ENCODE peak calls at places on chromosomes 16 and 17, in six cellular contexts. One of them, this sample, is unnamed.

GRCh38 chr16:13923703-13924298 is 3.8 kb downstream of the ERCC4 start:
- DNase-seq in heart left ventricle: no peak
- DNase-seq in mucosa of descending colon: no peak
- DNase-seq in H9: no peak
- DNase-seq in cardiac muscle cell: peak
- DNase-seq in foreskin fibroblast: peak
- DNase-seq in this sample: no peak

GRCh38 chr17:55641559-55642160 is 81.0 kb downstream of the TMEM100 start:
- DNase-seq in heart left ventricle: peak
- DNase-seq in mucosa of descending colon: peak
- DNase-seq in H9: peak
- DNase-seq in cardiac muscle cell: peak
- DNase-seq in foreskin fibroblast: peak
- DNase-seq in this sample: peak

GRCh38 chr17:8946476-8946875 is 19.0 kb downstream of the PIK3R5 start:
- DNase-seq in heart left ventricle: no peak
- DNase-seq in mucosa of descending colon: no peak
- DNase-seq in H9: peak
- DNase-seq in cardiac muscle cell: peak
- DNase-seq in foreskin fibroblast: no peak
- DNase-seq in this sample: no peak

GRCh38 chr16:68436581-68436980 is 11.7 kb downstream of the SMPD3 start:
- DNase-seq in heart left ventricle: no peak
- DNase-seq in mucosa of descending colon: no peak
- DNase-seq in H9: peak
- DNase-seq in cardiac muscle cell: no peak
- DNase-seq in foreskin fibroblast: no peak
- DNase-seq in this sample: no peak

GRCh38 chr17:72725432-72726068 is 366.9 kb downstream of the SLC39A11 start:
- DNase-seq in heart left ventricle: peak
- DNase-seq in mucosa of descending colon: peak
- DNase-seq in H9: peak
- DNase-seq in cardiac muscle cell: peak
- DNase-seq in foreskin fibroblast: peak
- DNase-seq in this sample: peak

GRCh38 chr17:47239663-47240374 is 13.8 kb upstream of the ITGB3 start:
- DNase-seq in heart left ventricle: peak
- DNase-seq in mucosa of descending colon: peak
- DNase-seq in H9: no peak
- DNase-seq in cardiac muscle cell: peak
- DNase-seq in foreskin fibroblast: peak
- DNase-seq in this sample: no peak

GRCh38 chr17:64418506-64419339 is 28.1 kb upstream of the PECAM1 start:
- DNase-seq in heart left ventricle: no peak
- DNase-seq in mucosa of descending colon: no peak
- DNase-seq in H9: no peak
- DNase-seq in cardiac muscle cell: peak
- DNase-seq in foreskin fibroblast: peak
- DNase-seq in this sample: peak

GRCh38 chr16:53708490-53708889 is 4.5 kb downstream of the FTO start:
- DNase-seq in heart left ventricle: no peak
- DNase-seq in mucosa of descending colon: no peak
- DNase-seq in H9: no peak
- DNase-seq in cardiac muscle cell: no peak
- DNase-seq in foreskin fibroblast: no peak
- DNase-seq in this sample: no peak

GRCh38 chr17:43831633-43832032 is 1.3 kb downstream of the MPP3 start:
- DNase-seq in heart left ventricle: peak
- DNase-seq in mucosa of descending colon: no peak
- DNase-seq in H9: no peak
- DNase-seq in cardiac muscle cell: no peak
- DNase-seq in foreskin fibroblast: no peak
- DNase-seq in this sample: no peak

GRCh38 chr16:28901862-28902261 is 23.2 kb downstream of the RABEP2 start:
- DNase-seq in heart left ventricle: no peak
- DNase-seq in mucosa of descending colon: no peak
- DNase-seq in H9: no peak
- DNase-seq in cardiac muscle cell: no peak
- DNase-seq in foreskin fibroblast: no peak
- DNase-seq in this sample: no peak

GRCh38 chr17:65121916-65122821 is 15.0 kb upstream of the RGS9 start:
- DNase-seq in heart left ventricle: no peak
- DNase-seq in mucosa of descending colon: no peak
- DNase-seq in H9: no peak
- DNase-seq in cardiac muscle cell: no peak
- DNase-seq in foreskin fibroblast: no peak
- DNase-seq in this sample: no peak

GRCh38 chr16:982152-983043 is 828 bp downstream of the SOX8 start:
- DNase-seq in heart left ventricle: no peak
- DNase-seq in mucosa of descending colon: no peak
- DNase-seq in H9: no peak
- DNase-seq in cardiac muscle cell: no peak
- DNase-seq in foreskin fibroblast: peak
- DNase-seq in this sample: no peak

GRCh38 chr16:79653337-79654000 is 52.9 kb upstream of the MAF start:
- DNase-seq in heart left ventricle: peak
- DNase-seq in mucosa of descending colon: peak
- DNase-seq in H9: no peak
- DNase-seq in cardiac muscle cell: peak
- DNase-seq in foreskin fibroblast: no peak
- DNase-seq in this sample: no peak

GRCh38 chr17:7440823-7441174 is 1.5 kb downstream of the FGF11 start:
- DNase-seq in heart left ventricle: peak
- DNase-seq in mucosa of descending colon: no peak
- DNase-seq in H9: peak
- DNase-seq in cardiac muscle cell: peak
- DNase-seq in foreskin fibroblast: peak
- DNase-seq in this sample: no peak

GRCh38 chr16:79897444-79898146 is 297.1 kb upstream of the MAF start:
- DNase-seq in heart left ventricle: no peak
- DNase-seq in mucosa of descending colon: peak
- DNase-seq in H9: no peak
- DNase-seq in cardiac muscle cell: peak
- DNase-seq in foreskin fibroblast: no peak
- DNase-seq in this sample: no peak

GRCh38 chr16:85120006-85120340 is 7.7 kb upstream of the CIBAR2 start:
- DNase-seq in heart left ventricle: no peak
- DNase-seq in mucosa of descending colon: no peak
- DNase-seq in H9: no peak
- DNase-seq in cardiac muscle cell: no peak
- DNase-seq in foreskin fibroblast: no peak
- DNase-seq in this sample: no peak

GRCh38 chr17:21573961-21574610 is 118.2 kb upstream of the KCNJ18 start:
- DNase-seq in heart left ventricle: peak
- DNase-seq in mucosa of descending colon: peak
- DNase-seq in H9: no peak
- DNase-seq in cardiac muscle cell: peak
- DNase-seq in foreskin fibroblast: peak
- DNase-seq in this sample: no peak

GRCh38 chr17:57943140-57943539 is 12.1 kb downstream of the CUEDC1 start:
- DNase-seq in heart left ventricle: no peak
- DNase-seq in mucosa of descending colon: no peak
- DNase-seq in H9: no peak
- DNase-seq in cardiac muscle cell: no peak
- DNase-seq in foreskin fibroblast: peak
- DNase-seq in this sample: no peak

GRCh38 chr17:41178341-41178740 is 320 bp upstream of the KRTAP4-2 start:
- DNase-seq in heart left ventricle: no peak
- DNase-seq in mucosa of descending colon: no peak
- DNase-seq in H9: no peak
- DNase-seq in cardiac muscle cell: no peak
- DNase-seq in foreskin fibroblast: peak
- DNase-seq in this sample: no peak

GRCh38 chr16:88967800-88968588 is 9.0 kb downstream of the CBFA2T3 start:
- DNase-seq in heart left ventricle: no peak
- DNase-seq in mucosa of descending colon: peak
- DNase-seq in H9: no peak
- DNase-seq in cardiac muscle cell: no peak
- DNase-seq in foreskin fibroblast: no peak
- DNase-seq in this sample: no peak

GRCh38 chr16:59701987-59702386 is 967.9 kb upstream of the GOT2 start:
- DNase-seq in heart left ventricle: no peak
- DNase-seq in mucosa of descending colon: no peak
- DNase-seq in H9: no peak
- DNase-seq in cardiac muscle cell: no peak
- DNase-seq in foreskin fibroblast: peak
- DNase-seq in this sample: no peak

GRCh38 chr16:84177740-84178070 is 9.2 kb downstream of the TAF1C start:
- DNase-seq in heart left ventricle: peak
- DNase-seq in mucosa of descending colon: no peak
- DNase-seq in H9: no peak
- DNase-seq in cardiac muscle cell: peak
- DNase-seq in foreskin fibroblast: peak
- DNase-seq in this sample: no peak

GRCh38 chr17:57463103-57463885 is 207.0 kb downstream of the MSI2 start:
- DNase-seq in heart left ventricle: no peak
- DNase-seq in mucosa of descending colon: no peak
- DNase-seq in H9: no peak
- DNase-seq in cardiac muscle cell: peak
- DNase-seq in foreskin fibroblast: peak
- DNase-seq in this sample: no peak

GRCh38 chr16:27326738-27327585 is 13.2 kb downstream of the IL4R start:
- DNase-seq in heart left ventricle: peak
- DNase-seq in mucosa of descending colon: peak
- DNase-seq in H9: peak
- DNase-seq in cardiac muscle cell: peak
- DNase-seq in foreskin fibroblast: peak
- DNase-seq in this sample: no peak

GRCh38 chr17:81928497-81929252 is 1.1 kb upstream of the MAFG start:
- DNase-seq in heart left ventricle: no peak
- DNase-seq in mucosa of descending colon: peak
- DNase-seq in H9: no peak
- DNase-seq in cardiac muscle cell: no peak
- DNase-seq in foreskin fibroblast: peak
- DNase-seq in this sample: no peak

GRCh38 chr16:55403464-55403863 is 75.5 kb upstream of the MMP2 start:
- DNase-seq in heart left ventricle: no peak
- DNase-seq in mucosa of descending colon: no peak
- DNase-seq in H9: no peak
- DNase-seq in cardiac muscle cell: no peak
- DNase-seq in foreskin fibroblast: no peak
- DNase-seq in this sample: no peak
- TF ChIP-seq CTCF in heart left ventricle: no peak
- TF ChIP-seq CTCF in mucosa of descending colon: no peak
- TF ChIP-seq CTCF in H9: no peak
- TF ChIP-seq CTCF in cardiac muscle cell: no peak
- TF ChIP-seq CTCF in foreskin fibroblast: no peak
- TF ChIP-seq CTCF in this sample: no peak

GRCh38 chr17:77644981-77645380 is 313.5 kb upstream of the TNRC6C start:
- DNase-seq in heart left ventricle: no peak
- DNase-seq in mucosa of descending colon: no peak
- DNase-seq in H9: peak
- DNase-seq in cardiac muscle cell: no peak
- DNase-seq in foreskin fibroblast: no peak
- DNase-seq in this sample: no peak
- TF ChIP-seq CTCF in heart left ventricle: no peak
- TF ChIP-seq CTCF in mucosa of descending colon: no peak
- TF ChIP-seq CTCF in H9: peak
- TF ChIP-seq CTCF in cardiac muscle cell: peak
- TF ChIP-seq CTCF in foreskin fibroblast: no peak
- TF ChIP-seq CTCF in this sample: no peak

GRCh38 chr17:2172447-2172938 is 117.6 kb downstream of the HIC1 start:
- DNase-seq in heart left ventricle: peak
- DNase-seq in mucosa of descending colon: no peak
- DNase-seq in H9: no peak
- DNase-seq in cardiac muscle cell: peak
- DNase-seq in foreskin fibroblast: peak
- DNase-seq in this sample: no peak

GRCh38 chr17:2171725-2172446 is 117.0 kb downstream of the HIC1 start:
- DNase-seq in heart left ventricle: peak
- DNase-seq in mucosa of descending colon: peak
- DNase-seq in H9: no peak
- DNase-seq in cardiac muscle cell: peak
- DNase-seq in foreskin fibroblast: peak
- DNase-seq in this sample: peak

GRCh38 chr17:2173005-2173404 is 118.1 kb downstream of the HIC1 start:
- DNase-seq in heart left ventricle: peak
- DNase-seq in mucosa of descending colon: no peak
- DNase-seq in H9: no peak
- DNase-seq in cardiac muscle cell: peak
- DNase-seq in foreskin fibroblast: peak
- DNase-seq in this sample: no peak

GRCh38 chr17:2174048-2174447 is 119.1 kb downstream of the HIC1 start:
- DNase-seq in heart left ventricle: no peak
- DNase-seq in mucosa of descending colon: no peak
- DNase-seq in H9: no peak
- DNase-seq in cardiac muscle cell: no peak
- DNase-seq in foreskin fibroblast: peak
- DNase-seq in this sample: no peak

DNA sequence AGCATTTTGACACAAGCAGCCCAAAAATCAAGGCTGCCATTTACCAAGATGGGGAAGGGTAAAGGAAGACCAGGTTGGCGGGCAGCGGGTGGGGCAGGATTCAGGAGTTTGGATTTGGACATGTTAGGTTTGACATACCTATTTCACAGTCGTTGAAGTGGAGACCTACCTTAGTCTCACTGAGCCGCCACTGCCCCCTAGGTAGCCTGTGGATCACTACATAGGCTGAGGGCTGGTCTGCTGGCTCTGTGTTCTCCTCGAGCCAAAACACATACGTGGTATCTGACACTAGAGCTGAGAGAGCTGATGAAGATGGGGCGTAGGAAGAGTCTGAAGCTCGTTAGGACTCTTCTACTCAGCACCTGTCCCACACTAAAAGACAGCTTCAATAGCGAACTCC is 115.1 kb downstream of the HIC1 start:
- DNase-seq in heart left ventricle: no peak
- DNase-seq in mucosa of descending colon: peak
- DNase-seq in H9: peak
- DNase-seq in cardiac muscle cell: no peak
- DNase-seq in foreskin fibroblast: no peak
- DNase-seq in this sample: no peak
- TF ChIP-seq CTCF in heart left ventricle: no peak
- TF ChIP-seq CTCF in mucosa of descending colon: no peak
- TF ChIP-seq CTCF in H9: peak
- TF ChIP-seq CTCF in cardiac muscle cell: peak
- TF ChIP-seq CTCF in foreskin fibroblast: no peak
- TF ChIP-seq CTCF in this sample: no peak

GRCh38 chr17:61394630-61395408 is 4.8 kb upstream of the TBX2 start:
- DNase-seq in heart left ventricle: no peak
- DNase-seq in mucosa of descending colon: no peak
- DNase-seq in H9: no peak
- DNase-seq in cardiac muscle cell: no peak
- DNase-seq in foreskin fibroblast: peak
- DNase-seq in this sample: no peak

GRCh38 chr17:61392679-61393078 is 7.0 kb upstream of the TBX2 start:
- DNase-seq in heart left ventricle: no peak
- DNase-seq in mucosa of descending colon: no peak
- DNase-seq in H9: no peak
- DNase-seq in cardiac muscle cell: no peak
- DNase-seq in foreskin fibroblast: peak
- DNase-seq in this sample: no peak

GRCh38 chr17:61391595-61392291 is 7.9 kb upstream of the TBX2 start:
- DNase-seq in heart left ventricle: no peak
- DNase-seq in mucosa of descending colon: no peak
- DNase-seq in H9: no peak
- DNase-seq in cardiac muscle cell: no peak
- DNase-seq in foreskin fibroblast: peak
- DNase-seq in this sample: no peak

GRCh38 chr17:61393904-61394629 is 5.6 kb upstream of the TBX2 start:
- DNase-seq in heart left ventricle: no peak
- DNase-seq in mucosa of descending colon: no peak
- DNase-seq in H9: no peak
- DNase-seq in cardiac muscle cell: peak
- DNase-seq in foreskin fibroblast: peak
- DNase-seq in this sample: no peak

GRCh38 chr17:61393550-61393903 is 6.1 kb upstream of the TBX2 start:
- DNase-seq in heart left ventricle: no peak
- DNase-seq in mucosa of descending colon: no peak
- DNase-seq in H9: peak
- DNase-seq in cardiac muscle cell: no peak
- DNase-seq in foreskin fibroblast: peak
- DNase-seq in this sample: no peak
- TF ChIP-seq CTCF in heart left ventricle: no peak
- TF ChIP-seq CTCF in mucosa of descending colon: no peak
- TF ChIP-seq CTCF in H9: peak
- TF ChIP-seq CTCF in cardiac muscle cell: peak
- TF ChIP-seq CTCF in foreskin fibroblast: peak
- TF ChIP-seq CTCF in this sample: peak